ENCODE peak calls at places on chromosomes 13 and 19, in six cellular contexts. N is fibroblast of lung, Z is right atrium auricular region, G is IMR-90, X is heart left ventricle, I is neural progenitor cell. C is an unnamed sample.

GRCh38 chr13:85095887-85096286 is 703.3 kb downstream of the SLITRK6 start:
- DNase-seq in I (no peak), X (no peak), Z (no peak), N (no peak), G (no peak), C (no peak)

GRCh38 chr13:74280795-74281490 is 146.7 kb upstream of the KLF12 start:
- DNase-seq in N (no peak), Z (no peak), G (peak; percentile 34), I (no peak), X (no peak), C (peak; percentile 54)

GRCh38 chr13:40271931-40272775 is 394.3 kb downstream of the FOXO1 start:
- DNase-seq in N (peak; percentile 74), I (no peak), G (peak; percentile 22), Z (peak; percentile 91), X (peak; percentile 87), C (peak; percentile 94)

GRCh38 chr19:8085606-8086464 is 33.3 kb downstream of the CCL25 start:
- DNase-seq in X (no peak), I (peak; percentile 44), G (no peak), N (no peak), Z (no peak), C (no peak)

GRCh38 chr19:45402469-45403070 is 2.3 kb downstream of the PPP1R13L start:
- DNase-seq in X (peak; percentile 71), Z (peak; percentile 64), I (peak; percentile 81), G (no peak), N (no peak), C (no peak)

GRCh38 chr13:107551521-107551920 is 663.8 kb downstream of the LIG4 start:
- DNase-seq in I (no peak), Z (no peak), G (no peak), X (no peak), N (peak; percentile 23), C (peak; percentile 56)

GRCh38 chr19:45676851-45677263 is 8.8 kb downstream of the GIPR start:
- DNase-seq in Z (no peak), I (no peak), G (no peak), N (no peak), X (no peak), C (no peak)

GRCh38 chr19:5225486-5226345 is 114.9 kb downstream of the PTPRS start:
- DNase-seq in N (no peak), Z (no peak), G (no peak), I (peak; percentile 39), X (no peak), C (peak; percentile 6)

GRCh38 chr13:33994826-33995502 is 177.0 kb downstream of the RFC3 start:
- DNase-seq in I (no peak), Z (no peak), N (no peak), X (no peak), G (no peak), C (no peak)

GRCh38 chr19:31220540-31220939 is 128.7 kb downstream of the TSHZ3 start:
- DNase-seq in Z (no peak), I (peak; percentile 9), N (no peak), G (no peak), X (no peak), C (peak; percentile 38)

GRCh38 chr13:33274264-33274663 is 11.3 kb downstream of the STARD13 start:
- DNase-seq in G (no peak), Z (no peak), N (no peak), X (no peak), I (no peak), C (no peak)

GRCh38 chr19:8210660-8211101 is 1.5 kb downstream of the CERS4 start:
- DNase-seq in N (no peak), X (no peak), Z (no peak), I (no peak), G (no peak), C (no peak)

GRCh38 chr13:19634129-19634740 is 776 bp downstream of the MPHOSPH8 start:
- DNase-seq in Z (no peak), I (peak; percentile 19), N (peak; percentile 55), G (peak; percentile 57), X (peak; percentile 34), C (peak; percentile 67)

GRCh38 chr19:58397533-58398037 is 2.1 kb downstream of the RNF225 start:
- DNase-seq in G (no peak), N (no peak), I (no peak), X (no peak), Z (no peak), C (no peak)

DNA sequence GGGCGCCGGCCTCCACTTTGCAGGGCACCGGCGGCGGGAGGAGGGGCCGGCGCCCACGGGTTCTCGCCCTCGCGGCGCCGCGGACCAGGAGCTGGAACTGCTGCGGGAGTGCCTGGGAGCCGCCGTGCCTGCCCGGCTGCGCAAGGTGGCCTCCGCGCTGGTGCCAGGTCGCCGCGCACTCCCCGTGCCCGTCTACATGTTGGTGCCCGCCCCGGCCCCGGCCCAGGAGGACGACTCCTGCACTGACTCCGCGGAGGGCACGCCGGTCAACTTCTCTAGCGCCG is 11.8 kb downstream of the C19orf25 start:
- DNase-seq in G (no peak), N (no peak), X (no peak), Z (no peak), I (no peak), C (no peak)
- TF ChIP-seq CTCF in G (no peak), N (no peak), X (no peak), Z (no peak), I (no peak), C (no peak)

GRCh38 chr13:111322001-111322915 is 1.8 kb downstream of the TEX29 start:
- DNase-seq in N (no peak), I (no peak), Z (no peak), G (no peak), X (no peak), C (no peak)

GRCh38 chr13:111323950-111324651 is 3.7 kb downstream of the TEX29 start:
- DNase-seq in X (no peak), G (peak; percentile 5), N (no peak), I (no peak), Z (no peak), C (no peak)

GRCh38 chr13:111324736-111325135 is 4.3 kb downstream of the TEX29 start:
- DNase-seq in N (no peak), G (no peak), I (no peak), X (no peak), Z (no peak), C (no peak)

GRCh38 chr13:111322916-111323331 is 2.5 kb downstream of the TEX29 start:
- DNase-seq in Z (no peak), I (no peak), X (no peak), N (no peak), G (no peak), C (no peak)

GRCh38 chr13:111323549-111323948 is 3.1 kb downstream of the TEX29 start:
- DNase-seq in X (no peak), G (no peak), N (no peak), Z (no peak), I (no peak), C (no peak)
- H3K4me3 ChIP-seq in X (no peak overlapping the region), G (no peak overlapping the region), N (no peak overlapping the region), Z (no peak overlapping the region), I (no peak overlapping the region), C (no peak overlapping the region)

DNA sequence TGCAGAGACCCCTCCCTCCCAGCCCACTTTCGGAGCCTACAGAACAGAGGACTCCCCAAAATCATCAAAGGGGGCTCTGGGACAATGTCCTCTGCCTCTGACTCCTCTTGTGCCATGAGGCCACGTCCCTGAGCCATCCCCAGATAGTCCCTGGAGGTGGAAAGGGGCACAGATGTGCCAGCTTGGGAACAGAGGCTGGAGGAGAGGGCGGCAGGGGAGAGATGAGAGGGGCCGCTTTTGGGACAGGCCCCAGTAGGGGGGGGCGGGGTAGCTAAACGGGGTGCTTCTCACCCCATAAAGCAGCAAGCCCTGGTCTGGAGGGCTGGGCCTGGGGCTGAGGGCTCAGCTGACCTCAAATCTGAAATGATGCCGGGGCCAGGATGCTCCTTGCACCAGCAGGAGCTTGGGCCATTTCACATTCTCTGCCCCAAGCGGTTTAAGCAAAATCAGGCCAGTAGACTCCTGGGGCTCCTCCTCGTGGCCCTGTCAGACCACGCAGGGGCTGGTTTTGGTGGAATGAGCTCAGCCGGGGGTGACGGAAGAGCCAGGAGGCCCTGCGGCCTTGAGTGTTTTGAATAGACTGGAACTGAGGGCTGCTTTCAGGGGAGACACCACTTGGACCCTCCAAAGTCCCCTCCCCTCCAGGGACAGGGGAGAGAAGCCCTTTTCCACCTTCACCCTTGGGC is 27.1 kb downstream of the ONECUT3 start:
- DNase-seq in Z (no peak), X (no peak), G (peak; percentile 16), I (no peak), N (peak; percentile 28), C (peak; percentile 38)
- TF ChIP-seq CTCF in Z (no peak), X (no peak), G (peak; percentile 28), I (no peak), N (peak; percentile 28), C (peak; percentile 44)

DNA sequence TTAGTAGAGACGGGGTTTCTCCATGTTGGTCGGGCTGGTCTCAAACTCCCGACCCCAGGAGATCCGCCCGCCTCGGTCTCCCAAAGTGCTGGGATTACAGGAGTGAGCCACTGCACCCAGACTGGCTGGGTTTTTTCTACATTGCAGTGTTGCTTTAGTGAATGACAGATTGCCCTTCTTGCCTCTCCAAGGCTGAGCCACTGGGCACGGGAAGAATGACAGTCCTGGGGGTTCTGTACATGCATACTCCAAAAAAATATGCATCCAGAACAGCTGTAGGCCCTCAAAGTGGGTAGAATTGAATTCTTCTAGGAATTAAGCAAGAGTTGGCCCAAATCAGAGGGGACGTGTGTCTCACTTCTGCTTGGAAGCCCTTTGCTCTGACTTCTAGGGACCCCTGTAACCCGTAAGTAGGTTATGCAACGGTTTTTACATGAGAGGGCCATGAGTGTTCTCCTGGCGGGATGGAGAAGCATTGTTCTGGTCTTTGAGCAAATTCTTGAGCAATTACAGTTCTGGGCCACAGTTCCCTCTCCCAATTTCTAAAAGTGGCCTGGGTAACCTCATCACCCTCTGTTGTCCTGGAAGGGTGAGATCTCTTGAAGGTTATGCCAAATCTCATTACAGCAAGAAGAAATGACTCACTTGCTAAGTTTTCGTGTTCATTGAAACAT is 3.6 kb downstream of the ACTN4 start:
- DNase-seq in G (peak; percentile 60), X (no peak), I (no peak), N (peak; percentile 94), Z (peak; percentile 78), C (peak; percentile 48)
- H3K4me3 ChIP-seq in G (no peak overlapping the region), X (peak overlapping the region; percentile 89), I (no peak overlapping the region), N (peak overlapping the region; percentile 1), Z (peak overlapping the region; percentile 99), C (no peak overlapping the region)

DNA sequence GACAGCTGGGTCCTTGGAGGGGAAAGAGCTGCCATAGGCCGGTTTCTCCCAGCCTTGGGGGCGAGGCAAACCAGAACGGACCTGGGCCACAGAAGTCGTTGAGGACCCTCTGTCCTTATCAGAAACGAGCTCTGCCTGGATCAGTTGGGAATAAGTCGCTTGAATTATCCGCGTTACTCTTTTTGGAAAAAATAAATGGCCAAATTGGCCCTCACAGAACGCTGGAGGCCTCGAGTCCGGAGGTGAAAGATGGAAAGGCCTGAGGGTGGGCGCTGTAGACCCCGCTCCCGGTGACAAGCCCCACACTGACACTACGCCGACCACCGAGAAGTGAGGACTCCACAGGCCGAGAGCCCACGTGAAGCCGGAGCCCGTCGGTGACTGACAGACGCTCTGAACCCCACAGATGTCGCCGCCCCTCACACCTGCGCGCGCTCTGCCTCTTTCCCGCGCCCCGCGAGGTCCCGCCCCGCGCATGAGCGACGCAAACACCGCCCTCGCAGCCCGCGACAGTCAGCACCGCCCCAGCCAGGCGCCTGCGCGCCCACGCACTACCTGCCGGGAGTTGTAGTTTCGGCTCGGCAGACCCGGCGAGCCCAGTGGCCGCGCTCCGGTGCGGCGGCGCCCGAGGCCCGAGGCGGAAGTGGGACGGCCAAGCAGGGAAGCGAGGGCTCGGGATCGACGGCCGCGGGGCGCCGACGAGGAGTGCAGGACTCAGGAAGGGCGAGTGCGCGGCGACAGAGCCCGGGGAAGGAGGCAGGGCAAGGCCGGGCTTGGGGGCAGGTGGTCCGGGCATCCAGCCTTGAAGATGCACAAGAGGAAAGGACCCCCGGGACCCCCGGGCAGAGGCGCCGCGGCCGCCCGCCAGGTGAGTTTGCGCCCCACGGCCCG is at the start of the genes BRME1 and CC2D1A:
- DNase-seq in G (peak; percentile 75), N (peak; percentile 76), I (peak; percentile 95), X (peak; percentile 96), Z (peak; percentile 87), C (peak; percentile 83)
- TF ChIP-seq CTCF in G (no peak), N (no peak), I (no peak), X (peak; percentile 5), Z (no peak), C (no peak)

C was measured in choroid plexus epithelial cell.